ENCODE peak calls at places on chromosome 4, in seven cellular contexts. H is tibial artery, W is esophagus muscularis mucosa, T is colonic mucosa, S is heart left ventricle, G is kidney, R is MM.1S. F is an unnamed sample. For H3K4me1 and H3K9me3, the result is how much of the 10 kb centered on the place peaks cover.

GRCh38 chr4:104969394-104970066 is 177.1 kb upstream of the TET2 start:
- DNase-seq in H (no peak), W (no peak), T (no peak), S (no peak), G (no peak), R (no peak), F (no peak)

GRCh38 chr4:169351860-169352259 is 81.1 kb upstream of the SH3RF1 start:
- DNase-seq in H (no peak), W (no peak), T (no peak), S (no peak), G (no peak), R (no peak), F (no peak)

GRCh38 chr4:5566526-5566925 is 141.8 kb downstream of the EVC2 start:
- DNase-seq in H (no peak), W (peak), T (no peak), S (no peak), G (no peak), R (no peak), F (no peak)

GRCh38 chr4:74364649-74365491 is at the start of gene EREG:
- DNase-seq in H (no peak), W (no peak), T (peak), S (peak), G (peak), R (no peak), F (no peak)

GRCh38 chr4:140116442-140117104 is 37.4 kb downstream of the MAML3 start:
- DNase-seq in H (no peak), W (no peak), T (no peak), S (no peak), G (no peak), R (no peak), F (no peak)

GRCh38 chr4:173167793-173168395 is 717 bp upstream of the GALNT7 start:
- DNase-seq in H (peak), W (no peak), T (peak), S (peak), G (peak), R (peak), F (no peak)

GRCh38 chr4:94000559-94000958 is 172.0 kb downstream of the ATOH1 start:
- DNase-seq in H (no peak), W (no peak), T (no peak), S (no peak), G (no peak), R (no peak), F (no peak)

GRCh38 chr4:158376441-158376840 is 145.2 kb upstream of the RXFP1 start:
- DNase-seq in H (no peak), W (no peak), T (no peak), S (no peak), G (no peak), R (no peak), F (no peak)

GRCh38 chr4:108168672-108169562 is at the start of gene LEF1:
- DNase-seq in H (no peak), W (no peak), T (peak), S (no peak), G (peak), R (peak), F (no peak)

GRCh38 chr4:95129708-95130343 is 372.1 kb downstream of the BMPR1B start:
- DNase-seq in H (no peak), W (no peak), T (peak), S (no peak), G (no peak), R (no peak), F (no peak)

GRCh38 chr4:138405934-138406567 is 163.9 kb upstream of the SLC7A11 start:
- DNase-seq in H (no peak), W (no peak), T (no peak), S (no peak), G (no peak), R (no peak), F (no peak)

GRCh38 chr4:156173937-156174336 is 220.3 kb upstream of the CTSO start:
- DNase-seq in H (no peak), W (no peak), T (no peak), S (no peak), G (no peak), R (no peak), F (no peak)

GRCh38 chr4:67568820-67569219 is 10.3 kb downstream of the STAP1 start:
- DNase-seq in H (no peak), W (no peak), T (no peak), S (no peak), G (no peak), R (no peak), F (no peak)

GRCh38 chr4:29861307-29861706 is 858.9 kb upstream of the PCDH7 start:
- DNase-seq in H (no peak), W (no peak), T (no peak), S (no peak), G (no peak), R (no peak), F (no peak)

GRCh38 chr4:38302910-38303309 is 342.7 kb downstream of the PTTG2 start:
- DNase-seq in H (no peak), W (peak), T (no peak), S (no peak), G (no peak), R (no peak), F (no peak)

GRCh38 chr4:153204247-153205027 is at the start of gene TRIM2:
- DNase-seq in H (peak), W (no peak), T (peak), S (peak), G (peak), R (no peak), F (peak)

GRCh38 chr4:19309365-19309764 is 942.3 kb upstream of the SLIT2 start:
- DNase-seq in H (no peak), W (no peak), T (no peak), S (no peak), G (no peak), R (peak), F (no peak)

GRCh38 chr4:74544655-74545361 is 99.9 kb downstream of the AREG start:
- DNase-seq in H (no peak), W (no peak), T (peak), S (no peak), G (no peak), R (no peak), F (no peak)

GRCh38 chr4:145279122-145279960 is 99.0 kb upstream of the OTUD4 start:
- DNase-seq in H (no peak), W (no peak), T (no peak), S (no peak), G (no peak), R (no peak), F (no peak)

GRCh38 chr4:82394896-82395295 is 21.1 kb upstream of the HNRNPD start:
- DNase-seq in H (no peak), W (no peak), T (no peak), S (no peak), G (no peak), R (no peak), F (no peak)

GRCh38 chr4:32025840-32026459 is 1305.8 kb downstream of the PCDH7 start:
- DNase-seq in H (no peak), W (no peak), T (peak), S (no peak), G (no peak), R (no peak), F (no peak)

GRCh38 chr4:98939892-98940298 is 11.0 kb upstream of the EIF4E start:
- DNase-seq in H (no peak), W (peak), T (no peak), S (no peak), G (no peak), R (peak), F (no peak)

GRCh38 chr4:156111706-156112105 is 158.0 kb upstream of the CTSO start:
- DNase-seq in H (no peak), W (no peak), T (no peak), S (no peak), G (no peak), R (no peak), F (no peak)

GRCh38 chr4:157521916-157522315 is 301.4 kb downstream of the GRIA2 start:
- DNase-seq in H (no peak), W (no peak), T (no peak), S (no peak), G (no peak), R (no peak), F (no peak)

GRCh38 chr4:169184236-169184635 is 86.5 kb downstream of the SH3RF1 start:
- DNase-seq in H (no peak), W (no peak), T (no peak), S (no peak), G (no peak), R (no peak), F (no peak)

GRCh38 chr4:68724426-68724825 is 54.0 kb upstream of the UGT2B15 start:
- DNase-seq in H (no peak), W (no peak), T (peak), S (no peak), G (no peak), R (no peak), F (no peak)

GRCh38 chr4:110526589-110526988 is 50.6 kb downstream of the ENPEP start:
- DNase-seq in H (no peak), W (no peak), T (no peak), S (no peak), G (no peak), R (no peak), F (no peak)

GRCh38 chr4:183287309-183287659 is 32.8 kb downstream of the CLDN22 start:
- DNase-seq in H (no peak), W (no peak), T (no peak), S (no peak), G (no peak), R (no peak), F (no peak)

GRCh38 chr4:136495076-136495475 is 1037.2 kb downstream of the PCDH18 start:
- DNase-seq in H (no peak), W (no peak), T (no peak), S (no peak), G (no peak), R (no peak), F (no peak)

GRCh38 chr4:81648576-81649272 is 177.0 kb upstream of the RASGEF1B start:
- DNase-seq in H (no peak), W (no peak), T (no peak), S (no peak), G (no peak), R (peak), F (no peak)

GRCh38 chr4:172708184-172708583 is 460.4 kb upstream of the GALNT7 start:
- DNase-seq in H (no peak), W (no peak), T (no peak), S (no peak), G (no peak), R (no peak), F (no peak)

GRCh38 chr4:98663226-98664006 is 5.0 kb upstream of the TSPAN5 start:
- DNase-seq in H (no peak), W (no peak), T (no peak), S (no peak), G (no peak), R (peak), F (peak)

GRCh38 chr4:127782025-127782274 is 172 bp upstream of the HSPA4L start:
- DNase-seq in H (peak), W (no peak), T (peak), S (peak), G (peak), R (peak), F (peak)

GRCh38 chr4:107845721-107846120 is 21.0 kb downstream of the SGMS2 start:
- DNase-seq in H (no peak), W (no peak), T (no peak), S (no peak), G (no peak), R (no peak), F (no peak)

GRCh38 chr4:173821031-173821430 is 291.0 kb upstream of the HAND2 start:
- DNase-seq in H (no peak), W (no peak), T (no peak), S (no peak), G (no peak), R (no peak), F (no peak)

GRCh38 chr4:106690487-106690886 is 321.9 kb upstream of the GIMD1 start:
- DNase-seq in H (no peak), W (no peak), T (no peak), S (no peak), G (no peak), R (no peak), F (no peak)

GRCh38 chr4:75555294-75556164 is at the start of gene ODAPH:
- DNase-seq in H (no peak), W (no peak), T (no peak), S (no peak), G (no peak), R (peak), F (no peak)

GRCh38 chr4:2646386-2647149 is 109.6 kb downstream of the TNIP2 start:
- DNase-seq in H (peak), W (no peak), T (no peak), S (no peak), G (no peak), R (no peak), F (no peak)

GRCh38 chr4:139315221-139315675 is 13.0 kb upstream of the NDUFC1 start:
- DNase-seq in H (no peak), W (no peak), T (no peak), S (no peak), G (no peak), R (no peak), F (no peak)

GRCh38 chr4:110170861-110171260 is 27.6 kb downstream of the ELOVL6 start:
- DNase-seq in H (no peak), W (no peak), T (no peak), S (no peak), G (no peak), R (no peak), F (no peak)

GRCh38 chr4:185467101-185467500 is 4.4 kb downstream of the CCDC110 start:
- DNase-seq in H (no peak), W (no peak), T (no peak), S (no peak), G (no peak), R (no peak), F (no peak)
- H3K4me3 ChIP-seq in H (no peak), W (no peak), T (no peak), S (no peak), G (no peak), R (no peak), F (no peak)

DNA sequence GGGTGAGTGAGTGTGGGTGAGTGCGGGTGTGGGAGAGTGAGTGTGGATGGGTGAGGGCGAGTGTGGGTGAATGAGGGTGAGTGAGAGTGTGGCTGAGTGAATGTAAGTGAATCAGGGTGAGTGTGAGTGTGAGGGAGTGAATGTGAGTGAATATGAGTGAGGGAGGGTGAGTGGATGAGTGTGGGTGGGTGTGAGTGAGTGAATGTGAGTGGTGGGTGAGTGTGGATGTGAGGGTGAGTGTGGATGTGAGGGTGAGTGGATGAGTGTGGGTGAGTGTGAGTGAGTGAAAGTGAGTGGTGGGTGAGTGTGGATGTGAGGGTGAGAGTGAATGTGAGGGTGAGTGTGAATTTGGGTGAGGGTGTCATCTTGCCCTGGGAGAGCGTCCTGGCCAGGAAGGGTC is 67.5 kb downstream of the TRIML1 start:
- DNase-seq in H (no peak), W (no peak), T (no peak), S (no peak), G (no peak), R (no peak), F (no peak)
- H3K4me1 ChIP-seq in H (under half), W (under half), T (under half), S (under half), G (under half), R (under half), F (under half)

GRCh38 chr4:859496-859895 is 33.6 kb upstream of the CPLX1 start:
- DNase-seq in H (no peak), W (no peak), T (no peak), S (peak), G (peak), R (no peak), F (no peak)
- H3K9me3 ChIP-seq in H (under half), W (under half), T (under half), S (under half), G (under half), R (under half), F (under half)

GRCh38 chr4:8442596-8443358 is 2.2 kb downstream of the TRMT44 start:
- DNase-seq in H (no peak), W (no peak), T (no peak), S (no peak), G (no peak), R (no peak), F (no peak)
- H3K4me3 ChIP-seq in H (no peak), W (peak), T (no peak), S (no peak), G (peak), R (no peak), F (peak)

GRCh38 chr4:112128452-112128851 is 16.8 kb upstream of the FAM241A start:
- DNase-seq in H (no peak), W (no peak), T (no peak), S (no peak), G (no peak), R (no peak), F (no peak)
- H3K4me1 ChIP-seq in H (under half), W (under half), T (under half), S (under half), G (under half), R (under half), F (under half)

DNA sequence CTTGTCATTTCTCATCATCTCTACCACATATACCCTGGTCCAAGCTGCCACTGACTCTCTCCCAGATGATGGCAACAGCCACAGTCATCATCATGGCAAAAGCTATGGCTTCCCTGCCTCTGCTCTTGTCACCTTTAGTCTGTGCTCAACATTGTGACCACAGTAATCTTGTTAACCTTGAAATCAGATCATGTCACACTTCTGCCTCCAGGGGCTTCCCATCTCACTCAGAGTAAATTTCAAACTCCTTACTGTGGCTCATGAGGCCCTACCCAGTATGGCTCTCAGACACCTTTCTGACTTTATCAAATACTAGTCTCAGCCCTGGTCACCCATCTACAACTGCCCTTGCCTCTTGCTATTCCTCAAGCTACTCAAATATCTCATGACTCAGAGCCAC is 41.2 kb upstream of the STIM2 start:
- DNase-seq in H (no peak), W (no peak), T (no peak), S (no peak), G (no peak), R (no peak), F (no peak)
- H3K9me3 ChIP-seq in H (under half), W (under half), T (under half), S (under half), G (under half), R (under half), F (under half)

GRCh38 chr4:40206421-40206820 is 9.6 kb downstream of the RHOH start:
- DNase-seq in H (no peak), W (no peak), T (no peak), S (no peak), G (no peak), R (no peak), F (no peak)
- H3K4me3 ChIP-seq in H (no peak), W (no peak), T (no peak), S (no peak), G (no peak), R (peak), F (no peak)

GRCh38 chr4:119529788-119530187 is 98.8 kb downstream of the PDE5A start:
- DNase-seq in H (no peak), W (no peak), T (no peak), S (no peak), G (no peak), R (no peak), F (no peak)

GRCh38 chr4:119523399-119523798 is 105.2 kb downstream of the PDE5A start:
- DNase-seq in H (no peak), W (no peak), T (no peak), S (no peak), G (no peak), R (no peak), F (no peak)

GRCh38 chr4:119525771-119526712 is 102.6 kb downstream of the PDE5A start:
- DNase-seq in H (no peak), W (no peak), T (no peak), S (no peak), G (no peak), R (no peak), F (no peak)

GRCh38 chr4:119525005-119525749 is 103.4 kb downstream of the PDE5A start:
- DNase-seq in H (no peak), W (no peak), T (no peak), S (no peak), G (no peak), R (no peak), F (no peak)

GRCh38 chr4:119526786-119527550 is 101.6 kb downstream of the PDE5A start:
- DNase-seq in H (no peak), W (no peak), T (no peak), S (no peak), G (no peak), R (no peak), F (no peak)
- H3K4me1 ChIP-seq in H (half or more), W (under half), T (under half), S (under half), G (under half), R (under half), F (under half)

DNA sequence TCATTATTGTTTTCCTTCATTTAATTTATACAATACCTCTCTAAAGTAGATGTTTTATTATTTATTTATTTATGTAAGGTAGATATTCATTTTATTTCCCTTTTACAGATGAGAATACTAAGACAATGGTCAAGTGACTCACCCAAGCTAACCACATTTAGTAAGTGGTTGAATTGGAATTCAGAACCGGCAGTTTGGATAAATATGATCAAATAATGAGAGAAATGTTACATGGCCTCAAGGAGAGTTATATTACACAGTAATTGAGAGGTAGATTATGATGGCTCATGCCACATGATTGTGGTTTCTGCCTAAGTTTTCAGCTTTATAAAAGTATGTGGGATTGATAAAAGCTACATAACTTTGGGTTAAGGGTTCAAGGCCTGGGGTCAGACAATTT is 239.4 kb upstream of the BOD1L1 start:
- DNase-seq in H (no peak), W (no peak), T (no peak), S (no peak), G (no peak), R (no peak), F (no peak)
- H3K9me3 ChIP-seq in H (under half), W (under half), T (under half), S (under half), G (under half), R (under half), F (under half)